ENCODE peak calls at places on chromosomes 1 and 21, in six cellular contexts. U is thoracic aorta, C is tibial artery, O is HuH-7.5, L is GM04503, R is Caki2. Z is an unnamed sample.

GRCh38 chr1:24221246-24221645 is 34.2 kb upstream of the IFNLR1 start:
- DNase-seq in R (no peak), C (no peak), O (no peak), L (no peak), U (no peak), Z (no peak)

GRCh38 chr21:31343030-31343510 is 991 bp downstream of the TIAM1 start:
- DNase-seq in L (no peak), C (no peak), U (no peak), R (no peak), O (no peak), Z (no peak)

GRCh38 chr21:46110499-46111192 is 12.7 kb downstream of the COL6A2 start:
- DNase-seq in R (no peak), L (no peak), C (peak), U (peak), O (no peak), Z (no peak)

GRCh38 chr1:244049969-244050834 is 881 bp upstream of the ZBTB18 start:
- DNase-seq in C (no peak), R (no peak), U (no peak), L (no peak), O (peak), Z (no peak)

GRCh38 chr1:162421258-162422194 is 9.6 kb upstream of the SH2D1B start:
- DNase-seq in R (no peak), C (no peak), O (no peak), L (no peak), U (no peak), Z (no peak)

GRCh38 chr1:48853006-48853405 is 76.3 kb upstream of the BEND5 start:
- DNase-seq in O (no peak), L (peak), U (no peak), C (no peak), R (no peak), Z (peak)

GRCh38 chr1:154337253-154337894 is 12.0 kb downstream of the ATP8B2 start:
- DNase-seq in U (no peak), O (no peak), R (no peak), C (no peak), L (no peak), Z (no peak)

GRCh38 chr1:33295023-33295422 is 25.9 kb downstream of the A3GALT2 start:
- DNase-seq in C (no peak), L (no peak), R (no peak), O (no peak), U (no peak), Z (no peak)

Z was measured in GM04504.